ENCODE peak calls at places on chromosomes 4 and X, in seven cellular contexts. I is cardiac muscle cell, S is adrenal gland, T is suprapubic skin, O is psoas muscle, A is neural progenitor cell, L is GM23338. N is an unnamed sample. For H3K36me3, the result is how much of the 10 kb centered on the place peaks cover.

GRCh38 chr4:124974163-124974562 is 261.6 kb upstream of the ANKRD50 start:
- DNase-seq in I (no peak), S (no peak), T (no peak), O (no peak), A (no peak), L (no peak), N (no peak)

GRCh38 chr4:8088966-8089491 is 69.6 kb downstream of the ABLIM2 start:
- DNase-seq in I (no peak), S (no peak), T (no peak), O (peak), A (no peak), L (no peak), N (no peak)

GRCh38 chrX:120749141-120749846 is 119.4 kb upstream of the C1GALT1C1 start:
- DNase-seq in I (no peak), S (no peak), T (no peak), O (no peak), A (no peak), L (no peak), N (no peak)

GRCh38 chr4:150909116-150909515 is 106.0 kb downstream of the LRBA start:
- DNase-seq in I (no peak), S (no peak), T (no peak), O (no peak), A (no peak), L (no peak), N (no peak)

GRCh38 chr4:123299212-123299651 is 97.4 kb upstream of the SPRY1 start:
- DNase-seq in I (peak), S (no peak), T (no peak), O (no peak), A (no peak), L (no peak), N (peak)

GRCh38 chrX:10404435-10404834 is 215.9 kb downstream of the MID1 start:
- DNase-seq in I (peak), S (no peak), T (no peak), O (no peak), A (no peak), L (no peak), N (no peak)

GRCh38 chr4:99103166-99103565 is 14.6 kb upstream of the ADH5 start:
- DNase-seq in I (no peak), S (no peak), T (no peak), O (no peak), A (no peak), L (no peak), N (no peak)

GRCh38 chr4:189084671-189085070 is 856.0 kb upstream of the FRG1 start:
- DNase-seq in I (no peak), S (no peak), T (no peak), O (no peak), A (no peak), L (peak), N (no peak)

GRCh38 chrX:68647156-68647957 is at the start of gene STARD8:
- DNase-seq in I (peak), S (peak), T (no peak), O (no peak), A (peak), L (peak), N (peak)

GRCh38 chr4:111641813-111642579 is 503.3 kb upstream of the FAM241A start:
- DNase-seq in I (peak), S (peak), T (peak), O (peak), A (peak), L (peak), N (peak)

GRCh38 chrX:55841962-55842752 is 124.6 kb downstream of the RRAGB start:
- DNase-seq in I (no peak), S (no peak), T (no peak), O (no peak), A (no peak), L (no peak), N (no peak)

GRCh38 chr4:6684656-6685055 is 9.0 kb upstream of the S100P start:
- DNase-seq in I (no peak), S (no peak), T (no peak), O (no peak), A (no peak), L (no peak), N (no peak)

GRCh38 chr4:6689506-6689960 is 4.1 kb upstream of the S100P start:
- DNase-seq in I (no peak), S (no peak), T (no peak), O (no peak), A (no peak), L (no peak), N (no peak)

GRCh38 chr4:6686104-6686787 is 7.4 kb upstream of the S100P start:
- DNase-seq in I (no peak), S (no peak), T (no peak), O (no peak), A (no peak), L (no peak), N (no peak)

GRCh38 chr4:6688879-6689505 is 4.7 kb upstream of the S100P start:
- DNase-seq in I (peak), S (no peak), T (no peak), O (no peak), A (peak), L (peak), N (peak)

DNA sequence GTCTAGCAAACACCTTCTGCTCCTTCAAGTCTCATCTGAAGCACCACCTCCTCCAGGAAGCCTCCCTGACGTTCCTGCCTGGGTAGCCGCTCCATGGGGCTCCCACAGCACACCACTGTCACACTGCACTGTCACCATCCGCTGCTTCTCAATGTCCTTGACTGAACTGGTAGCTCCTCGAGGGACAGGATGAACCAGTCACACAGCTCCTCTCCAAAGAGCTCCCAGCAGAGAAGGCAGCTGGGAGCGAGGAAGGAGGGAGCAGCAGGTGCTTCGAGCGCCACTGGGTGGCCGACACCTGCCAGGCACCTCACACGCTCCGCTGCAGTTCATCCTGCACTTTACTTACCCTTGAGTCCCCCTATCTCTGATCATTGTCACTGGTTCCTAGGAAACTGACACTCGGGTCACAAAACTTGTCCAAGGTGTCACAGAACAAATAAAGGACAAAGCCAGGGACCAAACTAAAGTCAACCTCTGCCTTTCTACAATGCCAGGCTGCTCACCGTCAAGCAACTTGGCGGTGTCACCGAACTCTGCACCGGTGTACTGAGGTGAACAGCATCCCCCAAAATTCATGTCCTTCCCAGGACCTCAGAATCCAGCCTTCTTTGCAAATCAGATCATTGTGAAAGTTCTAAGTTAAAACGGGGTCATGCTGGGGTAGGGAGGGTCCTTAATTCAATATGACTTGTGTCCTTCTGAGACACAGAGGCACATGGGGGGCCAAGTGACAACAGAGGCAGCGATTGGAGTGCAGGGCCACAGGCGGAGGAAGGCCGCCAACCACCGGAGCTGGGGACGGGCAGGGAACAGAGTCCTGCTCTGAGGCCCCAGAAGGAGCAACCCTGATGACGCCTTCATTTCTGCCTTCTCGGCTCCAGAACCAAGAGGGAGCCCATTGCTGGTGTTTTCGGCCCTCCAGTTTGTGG is 5.5 kb upstream of the S100P start:
- DNase-seq in I (no peak), S (no peak), T (no peak), O (no peak), A (no peak), L (peak), N (no peak)
- H3K4me3 ChIP-seq in I (no peak), S (no peak), T (no peak), O (no peak), A (no peak), L (no peak), N (no peak)

DNA sequence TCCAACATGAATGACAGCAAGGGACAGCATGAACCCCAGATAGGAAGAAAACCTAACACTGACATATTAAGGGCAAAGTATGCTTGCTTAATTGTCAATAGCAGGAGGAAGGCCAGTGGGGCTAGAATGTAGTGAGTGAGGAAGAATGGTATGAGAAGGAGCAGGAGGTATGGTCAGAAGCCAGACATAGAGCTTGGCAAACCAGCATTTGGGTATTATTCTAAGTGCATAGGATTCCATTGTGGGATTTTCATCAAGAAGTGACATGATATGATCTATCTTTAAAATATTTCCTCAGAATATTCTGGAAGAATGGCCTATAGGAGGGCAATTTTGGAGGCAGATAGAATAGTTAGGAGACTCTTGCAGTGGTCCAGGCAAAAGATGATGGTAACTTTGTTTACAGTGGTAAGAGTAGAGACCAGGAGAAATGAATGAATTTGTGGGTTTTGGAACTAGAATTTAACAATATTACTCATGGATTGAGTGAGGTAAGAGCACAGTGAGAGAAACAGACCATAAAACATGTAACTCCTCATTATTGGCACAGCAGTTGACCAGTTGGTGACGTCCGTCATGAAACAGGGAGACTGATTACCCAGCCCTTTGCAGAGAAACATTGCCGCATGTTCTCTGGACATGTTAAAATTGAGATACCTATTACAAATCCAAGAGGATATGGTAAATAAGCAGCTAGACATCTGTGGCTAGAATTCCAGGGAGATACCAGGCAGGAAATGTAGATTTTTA is 246.5 kb upstream of the HS3ST1 start:
- DNase-seq in I (no peak), S (no peak), T (no peak), O (no peak), A (no peak), L (no peak), N (no peak)
- H3K36me3 ChIP-seq in I (under half), S (under half), T (under half), O (under half), A (under half), L (under half), N (under half)

GRCh38 chr4:96383349-96383748 is 543.5 kb downstream of the PDHA2 start:
- DNase-seq in I (no peak), S (no peak), T (no peak), O (no peak), A (no peak), L (no peak), N (no peak)
- TF ChIP-seq CTCF in I (no peak), S (no peak), T (no peak), O (no peak), A (no peak), L (no peak), N (no peak)

GRCh38 chr4:1168291-1169031 is 3.9 kb downstream of the SPON2 start:
- DNase-seq in I (no peak), S (no peak), T (peak), O (no peak), A (no peak), L (no peak), N (no peak)
- H3K4me3 ChIP-seq in I (no peak), S (peak), T (no peak), O (no peak), A (no peak), L (no peak), N (no peak)

GRCh38 chrX:154805696-154806091 is 409 bp upstream of the MPP1 start:
- DNase-seq in I (peak), S (no peak), T (no peak), O (no peak), A (no peak), L (peak), N (no peak)
- H3K36me3 ChIP-seq in I (under half), S (under half), T (under half), O (under half), A (under half), L (under half), N (under half)

GRCh38 chr4:104352211-104352610 is 142.5 kb downstream of the CXXC4 start:
- DNase-seq in I (no peak), S (no peak), T (no peak), O (no peak), A (peak), L (peak), N (no peak)
- TF ChIP-seq CTCF in I (no peak), S (no peak), T (no peak), O (no peak), A (peak), L (peak), N (peak)